ENCODE peak calls at places on chromosomes 5 and 9, in four cellular contexts. C, H, S and R are unnamed samples.

GRCh38 chr9:111915425-111915758 is 18.8 kb downstream of the UGCG start:
- DNase-seq in C (peak; percentile 33), H (no peak), S (no peak), R (no peak)

GRCh38 chr9:35661756-35662350 is 3.1 kb downstream of the ARHGEF39 start:
- DNase-seq in C (no peak), H (no peak), S (no peak), R (no peak)

GRCh38 chr5:64594025-64594424 is 88.2 kb downstream of the RGS7BP start:
- DNase-seq in C (no peak), H (no peak), S (no peak), R (no peak)

GRCh38 chr5:594241-594860 is 17.8 kb upstream of the CEP72 start:
- DNase-seq in C (no peak), H (no peak), S (no peak), R (no peak)

GRCh38 chr5:172877496-172878260 is 43.6 kb downstream of the ERGIC1 start:
- DNase-seq in C (no peak), H (no peak), S (no peak), R (no peak)

GRCh38 chr9:109313351-109313750 is 7.5 kb downstream of the EPB41L4B start:
- DNase-seq in C (no peak), H (no peak), S (no peak), R (no peak)

GRCh38 chr9:77961541-77961940 is 70.1 kb downstream of the GNAQ start:
- DNase-seq in C (no peak), H (no peak), S (no peak), R (no peak)

GRCh38 chr5:76542887-76543690 is 80.1 kb downstream of the F2RL2 start:
- DNase-seq in C (peak; percentile 28), H (no peak), S (peak; percentile 18), R (no peak)

GRCh38 chr5:143110591-143110990 is 292.9 kb downstream of the NR3C1 start:
- DNase-seq in C (no peak), H (no peak), S (peak; percentile 18), R (no peak)

GRCh38 chr9:94918038-94918753 is 191.7 kb downstream of the AOPEP start:
- DNase-seq in C (no peak), H (no peak), S (no peak), R (peak; percentile 12)
- H3K79me1 ChIP-seq in C (peaks cover 12% of the 10 kb centered on the region), H (no peaks in the 10 kb centered on the region), S (peaks cover 38% of the 10 kb centered on the region), R (no peaks in the 10 kb centered on the region)

DNA sequence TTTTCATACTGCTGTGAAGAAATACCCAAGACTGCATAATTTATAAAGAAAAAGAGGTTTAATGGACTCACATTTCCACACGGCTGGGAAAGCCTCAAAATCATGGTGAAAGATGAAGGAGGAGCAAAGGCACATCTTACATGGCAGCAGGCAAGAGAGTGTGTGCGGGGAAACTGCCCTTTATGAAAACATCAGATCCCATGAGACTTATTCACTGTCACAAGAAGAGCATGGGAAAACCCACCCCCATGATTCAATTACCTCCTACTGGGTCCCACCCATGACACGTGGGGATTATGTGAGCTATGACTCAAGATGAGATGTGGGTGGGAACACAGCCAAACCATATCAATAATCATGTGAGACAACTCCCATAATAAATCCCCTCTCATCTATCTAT is 8.7 kb downstream of the TTC39B start:
- DNase-seq in C (no peak), H (no peak), S (no peak), R (no peak)
- H2AFZ ChIP-seq in C (no peak overlapping the region), H (no peak overlapping the region), S (no peak overlapping the region), R (no peak overlapping the region)

DNA sequence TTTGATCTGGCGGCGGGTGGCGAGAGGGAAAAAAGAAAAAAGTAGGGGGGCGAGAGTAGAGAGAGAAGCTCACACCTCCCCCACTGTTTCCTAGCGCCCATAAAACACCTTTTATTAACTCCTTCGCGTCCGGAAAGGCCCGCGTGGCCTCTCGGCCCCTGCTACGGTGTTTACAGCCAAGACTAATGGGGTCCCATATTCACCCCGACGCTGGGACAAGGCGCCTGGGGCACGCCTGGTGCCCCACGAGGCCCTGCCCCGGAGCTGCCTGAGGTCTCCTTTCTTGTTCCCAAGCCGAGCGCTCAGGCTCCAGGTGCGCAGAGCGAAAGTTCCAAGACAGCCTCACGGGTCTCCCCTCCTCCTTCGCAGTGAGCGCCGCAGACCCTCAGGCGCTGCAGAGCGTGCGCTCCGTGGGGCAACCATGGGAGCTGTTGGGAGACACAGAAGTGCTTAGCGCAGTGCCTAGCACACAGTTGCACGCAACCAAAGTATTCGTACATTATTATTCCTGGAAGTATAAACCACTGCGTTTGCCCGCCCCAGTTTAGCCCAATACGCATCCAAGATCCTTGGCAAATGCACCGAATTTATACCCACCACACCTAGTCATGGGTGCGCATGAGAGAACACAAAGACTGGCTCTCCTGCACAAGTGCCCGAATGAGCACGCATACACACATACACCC is 4.3 kb downstream of the HAND1 start:
- DNase-seq in C (no peak), H (no peak), S (no peak), R (peak; percentile 69)
- H3K79me1 ChIP-seq in C (no peaks in the 10 kb centered on the region), H (no peaks in the 10 kb centered on the region), S (no peaks in the 10 kb centered on the region), R (no peaks in the 10 kb centered on the region)

GRCh38 chr5:61159841-61160240 is 2.4 kb downstream of the SMIM15 start:
- DNase-seq in C (no peak), H (no peak), S (no peak), R (no peak)

GRCh38 chr5:61162832-61163567 is 732 bp upstream of the SMIM15 start:
- DNase-seq in C (peak; percentile 49), H (no peak), S (peak; percentile 36), R (no peak)

GRCh38 chr5:61160497-61160896 is 1.8 kb downstream of the SMIM15 start:
- DNase-seq in C (no peak), H (no peak), S (no peak), R (no peak)

GRCh38 chr5:61163905-61164304 is 1.6 kb upstream of the SMIM15 start:
- DNase-seq in C (no peak), H (no peak), S (no peak), R (no peak)

DNA sequence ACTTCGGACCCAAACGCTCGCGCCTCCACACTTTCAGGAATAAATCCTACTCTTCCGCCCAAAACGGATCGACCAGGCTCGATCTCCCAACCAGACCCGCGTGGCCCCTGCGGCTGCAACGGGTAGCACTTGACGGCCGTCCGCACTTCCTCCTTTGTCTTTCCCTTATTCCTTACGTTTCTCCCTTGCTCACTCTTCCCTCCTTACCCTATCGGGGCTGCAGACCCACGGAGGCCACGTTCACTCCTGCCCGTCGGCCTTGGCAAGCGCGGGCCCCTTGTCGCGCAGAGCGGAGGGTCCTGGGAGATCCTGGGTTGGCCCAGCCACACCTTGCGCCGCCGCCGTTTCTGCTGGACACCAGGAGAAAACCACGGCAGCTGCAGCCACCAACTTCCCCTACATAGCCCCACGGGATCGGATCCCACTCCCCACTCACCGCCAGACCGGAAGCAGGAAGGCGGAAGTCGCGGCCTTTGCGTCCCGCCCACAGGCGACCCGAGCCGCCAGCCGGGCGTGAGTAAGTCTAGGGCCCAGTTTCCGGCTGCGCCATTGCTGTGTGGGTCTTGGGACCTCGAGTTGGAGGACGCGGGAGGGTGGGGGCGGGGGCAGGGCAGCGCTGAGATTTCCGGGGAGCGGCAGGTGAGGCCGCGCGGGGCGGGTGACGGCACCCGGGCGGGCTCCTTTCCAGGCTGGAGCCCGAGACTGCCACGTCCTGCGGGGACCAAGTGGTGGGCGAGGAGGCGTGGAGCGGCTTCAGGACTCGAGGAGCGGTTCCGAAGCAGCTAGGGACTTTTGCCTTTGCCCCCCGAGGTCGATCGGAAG is at the start of gene SMIM15:
- DNase-seq in C (peak; percentile 92), H (peak; percentile 76), S (peak; percentile 87), R (peak; percentile 87)
- H2AFZ ChIP-seq in C (peak within 1 kb of the TSS; percentile 75), H (peak within 1 kb of the TSS; percentile 97), S (peak within 1 kb of the TSS; percentile 95), R (no peak within 1 kb of the TSS)

DNA sequence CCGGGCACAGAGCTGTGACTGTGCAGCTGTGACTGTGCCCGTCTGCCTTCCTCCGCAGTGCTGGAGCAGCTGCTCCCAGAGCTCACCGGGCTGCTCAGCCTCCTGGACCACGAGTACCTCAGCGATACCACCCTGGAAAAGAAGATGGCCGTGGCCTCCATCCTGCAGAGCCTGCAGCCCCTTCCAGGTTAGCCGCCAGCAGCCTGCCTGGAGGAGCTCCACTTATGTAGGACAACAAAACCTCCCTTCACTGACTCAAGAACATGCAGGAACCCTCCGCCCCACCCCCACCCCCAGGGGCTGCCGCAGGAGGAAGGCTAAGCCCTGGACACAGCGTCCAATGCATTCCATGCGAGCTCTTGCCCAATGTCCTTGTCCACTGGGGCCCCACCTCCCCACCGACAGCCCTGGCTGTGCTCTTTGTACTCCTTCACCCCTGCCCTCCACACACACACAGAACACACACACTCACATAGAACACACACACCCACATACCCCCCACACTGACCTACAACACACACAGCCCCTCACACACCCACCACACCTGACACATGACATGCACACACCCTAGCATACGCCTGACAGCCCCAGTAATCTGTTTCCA is 27.9 kb downstream of the AFAP1L1 start:
- DNase-seq in C (no peak), H (no peak), S (no peak), R (no peak)
- H3K79me1 ChIP-seq in C (peaks cover 2% of the 10 kb centered on the region), H (peaks cover 2% of the 10 kb centered on the region), S (no peaks in the 10 kb centered on the region), R (no peaks in the 10 kb centered on the region)

GRCh38 chr5:107888541-107888940 is 217.8 kb upstream of the EFNA5 start:
- DNase-seq in C (no peak), H (no peak), S (no peak), R (no peak)

GRCh38 chr5:107889387-107889786 is 218.7 kb upstream of the EFNA5 start:
- DNase-seq in C (peak; percentile 59), H (no peak), S (peak; percentile 13), R (no peak)

GRCh38 chr5:107887181-107887580 is 216.4 kb upstream of the EFNA5 start:
- DNase-seq in C (no peak), H (no peak), S (no peak), R (no peak)

GRCh38 chr5:107885601-107886000 is 214.9 kb upstream of the EFNA5 start:
- DNase-seq in C (no peak), H (no peak), S (no peak), R (no peak)

GRCh38 chr5:107887587-107887986 is 216.8 kb upstream of the EFNA5 start:
- DNase-seq in C (no peak), H (no peak), S (no peak), R (no peak)
- H2AFZ ChIP-seq in C (no peak overlapping the region), H (no peak overlapping the region), S (no peak overlapping the region), R (no peak overlapping the region)